ENCODE peak calls at places on chromosomes 16 and 17, in four cellular contexts. F, Z, U and K are unnamed samples.

GRCh38 chr16:78096386-78096785 is 3.1 kb upstream of the WWOX start:
- DNase-seq in U (no peak), F (no peak), Z (no peak), K (no peak)

GRCh38 chr16:12097523-12098428 is 121.2 kb downstream of the SNX29 start:
- DNase-seq in Z (no peak), F (peak), U (peak), K (peak)

GRCh38 chr16:89064606-89065444 is 28.8 kb upstream of the ACSF3 start:
- DNase-seq in Z (no peak), U (no peak), F (no peak), K (no peak)

GRCh38 chr17:72135546-72136325 is 14.9 kb downstream of the SOX9 start:
- DNase-seq in U (peak), Z (no peak), F (no peak), K (no peak)

GRCh38 chr17:27559996-27560481 is 70.9 kb upstream of the LGALS9 start:
- DNase-seq in U (peak), F (peak), Z (no peak), K (peak)

GRCh38 chr17:82297280-82297803 is 20.1 kb downstream of the CD7 start:
- DNase-seq in U (peak), Z (peak), F (peak), K (peak)

GRCh38 chr17:73165616-73166404 is 1.0 kb downstream of the SSTR2 start:
- DNase-seq in F (no peak), Z (no peak), U (no peak), K (no peak)

GRCh38 chr16:26772503-26772902 is 294.2 kb upstream of the C16orf82 start:
- DNase-seq in Z (no peak), U (no peak), F (no peak), K (no peak)

GRCh38 chr17:65254166-65254565 is 117.0 kb downstream of the RGS9 start:
- DNase-seq in Z (no peak), U (no peak), F (no peak), K (no peak)

GRCh38 chr16:14364386-14365199 is 265.5 kb downstream of the PARN start:
- DNase-seq in F (no peak), U (peak), Z (no peak), K (no peak)
- H3K4me3 ChIP-seq in F (no peak), U (no peak), Z (no peak), K (no peak)

GRCh38 chr17:4551141-4551540 is 4.0 kb downstream of the MYBBP1A start:
- DNase-seq in U (no peak), Z (no peak), F (no peak), K (no peak)
- TF ChIP-seq CTCF in U (no peak), Z (no peak), F (no peak), K (no peak)

GRCh38 chr17:40176409-40177110 is 710 bp upstream of the RAPGEFL1 start:
- DNase-seq in U (no peak), Z (no peak), F (no peak), K (peak)
- H3K4me3 ChIP-seq in U (no peak), Z (peak), F (no peak), K (no peak)

DNA sequence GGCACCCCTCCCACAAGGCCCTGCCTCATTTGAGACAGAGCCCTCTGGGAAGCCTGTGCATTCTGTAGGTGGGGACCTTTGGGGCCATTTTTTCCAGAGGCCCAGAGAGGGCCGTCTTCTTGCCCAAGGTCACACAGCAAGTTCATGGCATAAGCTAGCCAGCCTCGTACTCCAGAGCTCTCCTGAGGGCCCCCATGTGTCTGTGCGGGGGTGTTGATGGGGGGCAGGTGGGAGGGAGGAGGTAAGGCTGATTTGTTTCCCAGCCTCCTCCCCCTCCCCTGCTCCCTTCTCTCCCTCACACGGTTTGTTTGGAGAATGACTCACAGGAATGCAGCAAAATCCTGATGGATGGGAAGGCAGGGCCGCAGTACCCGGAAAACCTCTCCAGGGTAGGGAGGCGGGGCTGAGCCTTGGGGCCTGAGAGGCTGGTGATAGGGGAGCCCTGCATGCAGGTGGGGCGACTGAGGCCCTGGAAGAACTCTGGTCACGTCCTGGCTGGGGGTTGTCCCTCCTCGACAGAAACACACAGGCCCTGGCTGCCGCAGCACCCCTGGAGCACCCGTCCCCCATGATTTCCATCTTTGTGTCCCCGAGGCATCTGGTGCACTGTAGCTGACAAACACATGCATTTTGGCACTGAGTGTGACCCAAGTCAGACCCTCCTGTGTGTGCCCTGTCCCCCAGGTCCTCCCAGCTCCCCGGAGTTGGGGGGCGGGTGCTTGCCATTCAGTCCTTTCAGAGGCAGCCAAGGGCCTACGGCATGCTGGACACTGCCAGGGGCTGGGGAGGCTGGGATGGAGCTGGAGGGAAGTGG is 29.7 kb downstream of the RAI1 start:
- DNase-seq in Z (peak), U (peak), F (no peak), K (peak)
- TF ChIP-seq CTCF in Z (no peak), U (no peak), F (no peak), K (no peak)

GRCh38 chr16:86569843-86570447 is 3.3 kb downstream of the FOXC2 start:
- DNase-seq in Z (no peak), F (no peak), U (no peak), K (no peak)
- H3K4me3 ChIP-seq in Z (no peak), F (peak), U (peak), K (no peak)

GRCh38 chr17:42287305-42288077 is 807 bp upstream of the STAT5A start:
- DNase-seq in U (no peak), F (peak), Z (no peak), K (peak)
- TF ChIP-seq CTCF in U (no peak), F (no peak), Z (no peak), K (no peak)

DNA sequence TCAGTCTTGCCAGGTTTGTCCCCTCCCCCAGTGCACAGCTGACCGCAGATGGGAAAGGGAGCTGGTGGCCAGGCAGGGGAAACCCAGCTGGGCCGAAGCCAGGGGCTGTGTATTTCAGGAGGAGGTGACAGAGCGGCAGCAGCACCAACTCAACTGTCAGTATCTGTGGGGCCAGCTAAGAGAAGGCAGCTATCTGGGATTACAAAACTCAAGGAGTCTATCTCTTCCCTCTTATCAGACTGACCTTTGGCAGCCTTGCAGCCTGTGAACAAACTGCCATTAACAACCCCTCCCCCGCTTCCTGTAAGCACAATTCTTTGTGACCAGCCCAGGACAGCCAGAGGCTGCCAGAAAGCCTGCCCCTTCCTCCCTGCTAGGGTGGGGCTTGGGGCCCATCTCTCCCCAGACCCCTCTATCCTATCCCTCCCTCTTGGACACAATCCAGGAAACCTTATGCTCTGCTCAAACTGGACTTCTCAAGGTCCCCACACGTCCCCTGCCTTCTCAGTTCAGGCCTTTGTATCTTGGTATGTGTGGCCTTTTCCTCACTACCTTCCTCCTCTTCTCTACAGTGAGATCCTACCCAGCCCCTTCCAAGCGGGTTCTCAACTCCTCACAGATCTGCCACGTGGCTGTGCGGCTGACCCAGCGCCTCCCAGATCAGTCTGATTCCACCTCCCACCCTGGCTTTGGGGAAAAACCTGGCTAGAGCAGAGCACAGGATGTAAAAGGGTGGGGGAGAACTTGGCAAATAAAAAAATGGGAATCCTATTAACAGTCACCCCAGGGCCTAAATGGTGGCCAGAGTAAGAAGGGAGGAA is 10.5 kb downstream of the ST3GAL2 start:
- DNase-seq in Z (peak), F (peak), U (peak), K (peak)
- H3K4me3 ChIP-seq in Z (no peak), F (no peak), U (no peak), K (no peak)